ENCODE peak calls at places on chromosome 13, in eight cellular contexts. O is Karpas-422, S is sigmoid colon, H is T-helper 1 cell, Z is mucosa of descending colon, R is breast epithelium, L is EL, J is NCI-H2029. T is an unnamed sample.

GRCh38 chr13:20525601-20526544 is at the start of gene CRYL1:
- DNase-seq in R (peak), S (peak), J (peak), L (peak), Z (peak), O (peak), H (peak), T (no peak)

GRCh38 chr13:42569576-42570344 is 4.2 kb upstream of the TNFSF11 start:
- DNase-seq in Z (no peak), S (no peak), R (no peak), H (no peak), J (no peak), L (no peak), O (no peak), T (no peak)

GRCh38 chr13:29532821-29533220 is 62.7 kb downstream of the SLC7A1 start:
- DNase-seq in Z (no peak), H (no peak), S (no peak), J (no peak), O (no peak), R (peak), L (no peak), T (no peak)

GRCh38 chr13:34338102-34338501 is 520.2 kb downstream of the RFC3 start:
- DNase-seq in H (no peak), O (no peak), S (no peak), Z (no peak), L (no peak), R (no peak), J (no peak), T (no peak)

GRCh38 chr13:23993439-23993980 is 96.2 kb upstream of the C1QTNF9B start:
- DNase-seq in H (no peak), O (no peak), L (peak), J (no peak), Z (no peak), R (no peak), S (no peak), T (no peak)

GRCh38 chr13:97234742-97235141 is 12.6 kb downstream of the MBNL2 start:
- DNase-seq in J (no peak), O (no peak), R (no peak), S (no peak), L (no peak), Z (peak), H (no peak), T (no peak)

GRCh38 chr13:83365723-83366122 is 516.6 kb downstream of the SLITRK1 start:
- DNase-seq in Z (no peak), S (no peak), H (no peak), R (no peak), J (no peak), L (no peak), O (no peak), T (no peak)

GRCh38 chr13:113653264-113654174 is 4.5 kb downstream of the ATP4B start:
- DNase-seq in O (no peak), H (no peak), Z (peak), R (no peak), L (no peak), S (peak), J (no peak), T (no peak)

GRCh38 chr13:113491418-113491883 is 940 bp upstream of the DCUN1D2 start:
- DNase-seq in J (no peak), O (no peak), R (no peak), S (no peak), H (no peak), L (peak), Z (peak), T (no peak)

GRCh38 chr13:76210262-76210661 is 574.1 kb downstream of the LMO7 start:
- DNase-seq in L (peak), H (no peak), R (no peak), Z (no peak), S (no peak), J (peak), O (no peak), T (no peak)